ENCODE peak calls at places on chromosome 7, in seven cellular contexts. E is IMR-90, K is H9, V is mesenchymal stem cell, X is trophoblast cell, I is H1, H is mesendoderm. S is an unnamed sample.

GRCh38 chr7:104552102-104552501 is 223.7 kb downstream of the LHFPL3 start:
- DNase-seq in V (peak), E (peak), K (peak), I (peak), H (peak), X (peak), S (peak)

GRCh38 chr7:7681191-7681935 is 37.0 kb downstream of the RPA3 start:
- DNase-seq in H (peak), I (no peak), V (peak), X (peak), K (no peak), E (peak), S (peak)

GRCh38 chr7:44288381-44288685 is 37.1 kb downstream of the CAMK2B start:
- DNase-seq in X (no peak), I (peak), E (no peak), H (no peak), K (no peak), V (no peak), S (no peak)

GRCh38 chr7:28187012-28187411 is 6.4 kb upstream of the JAZF1 start:
- DNase-seq in K (no peak), X (no peak), E (no peak), H (no peak), I (no peak), V (no peak), S (no peak)

GRCh38 chr7:6246257-6246917 is 26.0 kb downstream of the CYTH3 start:
- DNase-seq in K (no peak), I (no peak), H (no peak), E (peak), X (no peak), V (no peak), S (no peak)

GRCh38 chr7:118938845-118939244 is 714.3 kb downstream of the ANKRD7 start:
- DNase-seq in K (no peak), I (no peak), E (no peak), V (no peak), H (no peak), X (no peak), S (no peak)

GRCh38 chr7:36677769-36678435 is 46.4 kb downstream of the AOAH start:
- DNase-seq in I (no peak), E (no peak), X (no peak), K (no peak), V (no peak), H (no peak), S (no peak)

GRCh38 chr7:36278767-36279171 is 110.9 kb upstream of the ANLN start:
- DNase-seq in I (no peak), E (peak), X (no peak), H (peak), K (no peak), V (peak), S (no peak)

GRCh38 chr7:36265720-36266119 is 112.7 kb downstream of the EEPD1 start:
- DNase-seq in I (no peak), X (no peak), K (no peak), E (no peak), V (peak), H (no peak), S (no peak)

GRCh38 chr7:128831994-128832879 is 2.0 kb downstream of the FLNC start:
- DNase-seq in V (peak), K (peak), I (peak), H (peak), X (no peak), E (peak), S (peak)

GRCh38 chr7:155460926-155461613 is 3.1 kb downstream of the EN2 start:
- DNase-seq in K (no peak), I (no peak), V (no peak), X (no peak), H (no peak), E (no peak), S (no peak)

DNA sequence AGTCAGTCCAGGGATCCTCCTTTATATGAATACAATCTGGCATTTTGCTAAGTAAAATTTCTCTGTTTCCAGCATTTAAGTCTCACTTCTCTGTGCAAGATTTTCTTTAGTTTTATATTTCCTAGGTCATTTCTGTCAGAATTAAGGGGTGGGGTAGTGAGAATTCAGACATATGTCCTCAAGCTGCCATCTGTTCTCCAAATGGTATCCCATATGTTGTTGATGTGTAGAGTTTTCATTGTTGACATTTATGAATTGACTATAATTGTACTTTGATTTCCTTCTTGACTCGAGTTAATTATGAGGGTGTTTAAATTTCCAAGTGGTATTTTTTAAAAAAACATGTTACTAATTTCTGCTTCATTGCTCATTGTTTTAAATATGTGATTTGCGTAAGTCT is 148.8 kb downstream of the NPSR1 start:
- DNase-seq in I (no peak), X (no peak), E (no peak), K (no peak), H (no peak), V (no peak), S (no peak)
- H4K8ac ChIP-seq in I (no peak), X (no peak), E (no peak), K (no peak), H (no peak), V (no peak), S (no peak)

DNA sequence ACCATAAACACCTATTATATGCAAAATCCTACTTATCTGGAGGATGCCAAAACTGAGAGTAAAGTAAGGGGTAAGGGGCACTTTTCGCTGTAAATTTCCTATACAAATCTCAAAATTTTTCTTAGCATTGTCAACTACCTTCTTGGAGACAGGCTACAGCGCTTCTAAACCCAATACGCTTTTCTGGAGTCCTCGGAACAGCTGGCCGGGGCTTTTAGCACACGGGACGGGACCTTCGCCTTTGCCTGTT is 10.4 kb downstream of the TWIST1 start:
- DNase-seq in V (no peak), I (no peak), X (no peak), K (no peak), E (no peak), H (no peak), S (no peak)
- H3K4me2 ChIP-seq in V (peak), I (peak), X (peak), K (peak), E (peak), H (peak), S (peak)

DNA sequence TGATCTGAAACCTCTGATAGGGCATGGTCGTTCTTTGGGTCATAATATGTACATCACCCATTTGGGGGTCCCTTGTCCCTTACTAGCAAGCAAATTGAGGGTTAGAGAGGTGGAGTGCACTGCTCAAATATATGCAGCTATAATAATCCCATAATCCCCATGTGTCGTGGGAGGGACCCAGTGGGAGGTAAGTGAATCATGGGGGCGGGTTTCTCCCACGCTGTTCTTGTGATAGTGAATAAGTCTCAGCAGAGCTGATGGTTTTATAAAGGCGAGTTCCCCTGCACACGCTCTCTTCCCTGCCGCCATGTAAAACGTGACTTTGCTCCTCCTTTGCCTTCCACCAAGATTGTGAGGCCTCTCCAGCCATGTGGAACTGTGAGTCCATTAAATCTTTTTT is 262.7 kb downstream of the BMPER start:
- DNase-seq in H (no peak), E (no peak), V (no peak), K (no peak), X (no peak), I (no peak), S (no peak)
- H4K8ac ChIP-seq in H (no peak), E (no peak), V (no peak), K (no peak), X (no peak), I (no peak), S (no peak)

GRCh38 chr7:35003679-35004278 is 33.5 kb downstream of the DPY19L1 start:
- DNase-seq in I (no peak), K (no peak), X (peak), H (peak), V (peak), E (peak), S (no peak)

GRCh38 chr7:35007768-35008167 is 29.5 kb downstream of the DPY19L1 start:
- DNase-seq in H (no peak), V (no peak), X (no peak), I (no peak), K (no peak), E (no peak), S (no peak)

GRCh38 chr7:35004531-35005096 is 32.7 kb downstream of the DPY19L1 start:
- DNase-seq in V (peak), E (peak), K (no peak), X (no peak), I (no peak), H (no peak), S (no peak)
- H3K4me2 ChIP-seq in V (no peak), E (no peak), K (no peak), X (no peak), I (no peak), H (no peak), S (no peak)

GRCh38 chr7:32079530-32079929 is 9.3 kb upstream of the PDE1C start:
- DNase-seq in V (no peak), X (no peak), E (no peak), I (no peak), H (no peak), K (no peak), S (no peak)
- H4K8ac ChIP-seq in V (no peak), X (no peak), E (no peak), I (no peak), H (no peak), K (no peak), S (no peak)

GRCh38 chr7:2926898-2927405 is 82.8 kb upstream of the GNA12 start:
- DNase-seq in X (no peak), V (no peak), E (no peak), H (no peak), I (no peak), K (peak), S (no peak)
- H3K4me2 ChIP-seq in X (no peak), V (no peak), E (no peak), H (no peak), I (no peak), K (no peak), S (no peak)

GRCh38 chr7:102469351-102469971 is 4.7 kb downstream of the LRWD1 start:
- DNase-seq in V (no peak), I (no peak), H (no peak), K (no peak), X (no peak), E (no peak), S (no peak)

GRCh38 chr7:102472126-102473041 is 6.3 kb downstream of the POLR2J start:
- DNase-seq in V (no peak), H (no peak), E (no peak), K (no peak), I (peak), X (no peak), S (no peak)

GRCh38 chr7:102473271-102473991 is 5.3 kb downstream of the POLR2J start:
- DNase-seq in K (no peak), H (no peak), X (no peak), I (peak), V (no peak), E (no peak), S (no peak)

GRCh38 chr7:102469972-102470825 is 5.4 kb downstream of the LRWD1 start:
- DNase-seq in X (no peak), K (no peak), H (no peak), I (peak), V (no peak), E (no peak), S (no peak)

GRCh38 chr7:102471791-102472125 is 7.0 kb downstream of the POLR2J start:
- DNase-seq in I (no peak), X (no peak), E (no peak), V (no peak), K (no peak), H (no peak), S (no peak)
- H4K8ac ChIP-seq in I (peak), X (no peak), E (no peak), V (no peak), K (no peak), H (no peak), S (no peak)

S was measured in neuronal stem cell.